ENCODE peak calls at places on chromosomes 7 and 10, in five cellular contexts. One of them, this sample, is unnamed.

GRCh38 chr10:13571541-13571940 is 15.2 kb upstream of the PRPF18 start:
- DNase-seq in OCI-LY7: no peak
- DNase-seq in non-pigmented ciliary epithelial cell: no peak
- DNase-seq in fibroblast of villous mesenchyme: no peak
- DNase-seq in DMS53: no peak
- DNase-seq in this sample: no peak

GRCh38 chr7:114466911-114467310 is 52.3 kb downstream of the FOXP2 start:
- DNase-seq in OCI-LY7: no peak
- DNase-seq in non-pigmented ciliary epithelial cell: no peak
- DNase-seq in fibroblast of villous mesenchyme: no peak
- DNase-seq in DMS53: peak; percentile 20
- DNase-seq in this sample: no peak

GRCh38 chr7:1810961-1811849 is 141.1 kb downstream of the ELFN1 start:
- DNase-seq in OCI-LY7: no peak
- DNase-seq in non-pigmented ciliary epithelial cell: no peak
- DNase-seq in fibroblast of villous mesenchyme: peak; percentile 35
- DNase-seq in DMS53: no peak
- DNase-seq in this sample: no peak

GRCh38 chr10:78578929-78579328 is 489.8 kb upstream of the ZMIZ1 start:
- DNase-seq in OCI-LY7: no peak
- DNase-seq in non-pigmented ciliary epithelial cell: no peak
- DNase-seq in fibroblast of villous mesenchyme: no peak
- DNase-seq in DMS53: peak; percentile 50
- DNase-seq in this sample: no peak

GRCh38 chr7:93117852-93118530 is at the start of gene SAMD9:
- DNase-seq in OCI-LY7: peak; percentile 90
- DNase-seq in non-pigmented ciliary epithelial cell: peak; percentile 54
- DNase-seq in fibroblast of villous mesenchyme: peak; percentile 91
- DNase-seq in DMS53: peak; percentile 94
- DNase-seq in this sample: peak; percentile 96

GRCh38 chr7:113891828-113892227 is 27.0 kb downstream of the PPP1R3A start:
- DNase-seq in OCI-LY7: no peak
- DNase-seq in non-pigmented ciliary epithelial cell: peak; percentile 37
- DNase-seq in fibroblast of villous mesenchyme: no peak
- DNase-seq in DMS53: no peak
- DNase-seq in this sample: no peak

GRCh38 chr10:114208351-114208750 is 29.2 kb downstream of the TDRD1 start:
- DNase-seq in OCI-LY7: no peak
- DNase-seq in non-pigmented ciliary epithelial cell: no peak
- DNase-seq in fibroblast of villous mesenchyme: no peak
- DNase-seq in DMS53: no peak
- DNase-seq in this sample: no peak

GRCh38 chr10:69392481-69393000 is 24.2 kb downstream of the TACR2 start:
- DNase-seq in OCI-LY7: peak; percentile 83
- DNase-seq in non-pigmented ciliary epithelial cell: no peak
- DNase-seq in fibroblast of villous mesenchyme: peak; percentile 85
- DNase-seq in DMS53: peak; percentile 93
- DNase-seq in this sample: peak; percentile 89

GRCh38 chr10:89207801-89208551 is 859 bp upstream of the CH25H start:
- DNase-seq in OCI-LY7: no peak
- DNase-seq in non-pigmented ciliary epithelial cell: no peak
- DNase-seq in fibroblast of villous mesenchyme: peak; percentile 33
- DNase-seq in DMS53: peak; percentile 74
- DNase-seq in this sample: no peak

GRCh38 chr10:70578371-70578947 is 24.1 kb downstream of the PRF1 start:
- DNase-seq in OCI-LY7: peak; percentile 70
- DNase-seq in non-pigmented ciliary epithelial cell: peak; percentile 90
- DNase-seq in fibroblast of villous mesenchyme: peak; percentile 59
- DNase-seq in DMS53: no peak
- DNase-seq in this sample: no peak

GRCh38 chr7:39353615-39354376 is 212.4 kb upstream of the YAE1 start:
- DNase-seq in OCI-LY7: no peak
- DNase-seq in non-pigmented ciliary epithelial cell: peak; percentile 30
- DNase-seq in fibroblast of villous mesenchyme: peak; percentile 69
- DNase-seq in DMS53: peak; percentile 56
- DNase-seq in this sample: no peak

GRCh38 chr10:64096941-64097340 is 575.7 kb downstream of the REEP3 start:
- DNase-seq in OCI-LY7: no peak
- DNase-seq in non-pigmented ciliary epithelial cell: no peak
- DNase-seq in fibroblast of villous mesenchyme: no peak
- DNase-seq in DMS53: no peak
- DNase-seq in this sample: no peak

GRCh38 chr7:152341039-152341913 is 94.5 kb downstream of the KMT2C start:
- DNase-seq in OCI-LY7: peak; percentile 86
- DNase-seq in non-pigmented ciliary epithelial cell: peak; percentile 31
- DNase-seq in fibroblast of villous mesenchyme: peak; percentile 68
- DNase-seq in DMS53: peak; percentile 78
- DNase-seq in this sample: peak; percentile 89

GRCh38 chr7:108118959-108119358 is 11.2 kb downstream of the LAMB4 start:
- DNase-seq in OCI-LY7: no peak
- DNase-seq in non-pigmented ciliary epithelial cell: no peak
- DNase-seq in fibroblast of villous mesenchyme: no peak
- DNase-seq in DMS53: no peak
- DNase-seq in this sample: peak; percentile 17

GRCh38 chr7:81327873-81328272 is 409.0 kb upstream of the SEMA3C start:
- DNase-seq in OCI-LY7: no peak
- DNase-seq in non-pigmented ciliary epithelial cell: no peak
- DNase-seq in fibroblast of villous mesenchyme: no peak
- DNase-seq in DMS53: no peak
- DNase-seq in this sample: no peak

GRCh38 chr10:11713963-11714362 is 28.2 kb upstream of the ECHDC3 start:
- DNase-seq in OCI-LY7: no peak
- DNase-seq in non-pigmented ciliary epithelial cell: no peak
- DNase-seq in fibroblast of villous mesenchyme: no peak
- DNase-seq in DMS53: no peak
- DNase-seq in this sample: no peak

GRCh38 chr7:133887459-133887858 is 239.7 kb upstream of the LRGUK start:
- DNase-seq in OCI-LY7: no peak
- DNase-seq in non-pigmented ciliary epithelial cell: no peak
- DNase-seq in fibroblast of villous mesenchyme: peak; percentile 1
- DNase-seq in DMS53: peak; percentile 12
- DNase-seq in this sample: no peak

GRCh38 chr7:71727347-71727746 is 595.4 kb downstream of the GALNT17 start:
- DNase-seq in OCI-LY7: no peak
- DNase-seq in non-pigmented ciliary epithelial cell: no peak
- DNase-seq in fibroblast of villous mesenchyme: no peak
- DNase-seq in DMS53: no peak
- DNase-seq in this sample: no peak

GRCh38 chr7:32941996-32942782 is 15.1 kb upstream of the FKBP9 start:
- DNase-seq in OCI-LY7: no peak
- DNase-seq in non-pigmented ciliary epithelial cell: no peak
- DNase-seq in fibroblast of villous mesenchyme: peak; percentile 56
- DNase-seq in DMS53: peak; percentile 85
- DNase-seq in this sample: no peak

GRCh38 chr7:30920584-30921539 is 9.2 kb downstream of the AQP1 start:
- DNase-seq in OCI-LY7: no peak
- DNase-seq in non-pigmented ciliary epithelial cell: no peak
- DNase-seq in fibroblast of villous mesenchyme: peak; percentile 33
- DNase-seq in DMS53: peak; percentile 63
- DNase-seq in this sample: no peak

GRCh38 chr7:36945612-36946400 is 221.5 kb upstream of the AOAH start:
- DNase-seq in OCI-LY7: no peak
- DNase-seq in non-pigmented ciliary epithelial cell: no peak
- DNase-seq in fibroblast of villous mesenchyme: no peak
- DNase-seq in DMS53: peak; percentile 98
- DNase-seq in this sample: peak; percentile 26

GRCh38 chr10:77188511-77188910 is 449.1 kb downstream of the KCNMA1 start:
- DNase-seq in OCI-LY7: no peak
- DNase-seq in non-pigmented ciliary epithelial cell: no peak
- DNase-seq in fibroblast of villous mesenchyme: no peak
- DNase-seq in DMS53: no peak
- DNase-seq in this sample: no peak

GRCh38 chr10:43221419-43222293 is 45.2 kb downstream of the RASGEF1A start:
- DNase-seq in OCI-LY7: no peak
- DNase-seq in non-pigmented ciliary epithelial cell: no peak
- DNase-seq in fibroblast of villous mesenchyme: no peak
- DNase-seq in DMS53: no peak
- DNase-seq in this sample: no peak

GRCh38 chr10:69963835-69964710 is 88.6 kb upstream of the MACROH2A2 start:
- DNase-seq in OCI-LY7: no peak
- DNase-seq in non-pigmented ciliary epithelial cell: no peak
- DNase-seq in fibroblast of villous mesenchyme: no peak
- DNase-seq in DMS53: no peak
- DNase-seq in this sample: no peak

GRCh38 chr7:51636503-51636902 is 319.9 kb upstream of the COBL start:
- DNase-seq in OCI-LY7: no peak
- DNase-seq in non-pigmented ciliary epithelial cell: no peak
- DNase-seq in fibroblast of villous mesenchyme: no peak
- DNase-seq in DMS53: no peak
- DNase-seq in this sample: no peak

GRCh38 chr10:27819781-27820531 is 74.3 kb upstream of the MKX start:
- DNase-seq in OCI-LY7: no peak
- DNase-seq in non-pigmented ciliary epithelial cell: peak; percentile 49
- DNase-seq in fibroblast of villous mesenchyme: peak; percentile 14
- DNase-seq in DMS53: peak; percentile 95
- DNase-seq in this sample: no peak

GRCh38 chr10:6144609-6145413 is 56.0 kb downstream of the RBM17 start:
- DNase-seq in OCI-LY7: peak; percentile 88
- DNase-seq in non-pigmented ciliary epithelial cell: no peak
- DNase-seq in fibroblast of villous mesenchyme: peak; percentile 84
- DNase-seq in DMS53: peak; percentile 96
- DNase-seq in this sample: peak; percentile 87

GRCh38 chr7:133836666-133837065 is 290.5 kb upstream of the LRGUK start:
- DNase-seq in OCI-LY7: no peak
- DNase-seq in non-pigmented ciliary epithelial cell: no peak
- DNase-seq in fibroblast of villous mesenchyme: no peak
- DNase-seq in DMS53: no peak
- DNase-seq in this sample: no peak

GRCh38 chr10:24694086-24694485 is 29.6 kb downstream of the ARHGAP21 start:
- DNase-seq in OCI-LY7: no peak
- DNase-seq in non-pigmented ciliary epithelial cell: no peak
- DNase-seq in fibroblast of villous mesenchyme: peak; percentile 93
- DNase-seq in DMS53: no peak
- DNase-seq in this sample: no peak

GRCh38 chr10:98030093-98030821 is at the start of gene CRTAC1:
- DNase-seq in OCI-LY7: no peak
- DNase-seq in non-pigmented ciliary epithelial cell: no peak
- DNase-seq in fibroblast of villous mesenchyme: peak; percentile 20
- DNase-seq in DMS53: peak; percentile 95
- DNase-seq in this sample: no peak

This sample was measured in NAMALWA.